ENCODE peak calls at places on chromosomes 6 and 20, in four cellular contexts. F is HepG2, N is HCT116, T is SK-N-SH. P is an unnamed sample.
A peak's percentile ranks its signal among the peaks of the same experiment; 100 is the strongest.

GRCh38 chr20:4401601-4402000 is 320.1 kb upstream of the PRND start:
- DNase-seq in T (no peak), F (no peak), N (no peak), P (no peak)

GRCh38 chr6:71577766-71578165 is 289.2 kb downstream of the OGFRL1 start:
- DNase-seq in N (no peak), T (no peak), F (no peak), P (no peak)

GRCh38 chr20:41456341-41456740 is 89.7 kb upstream of the EMILIN3 start:
- DNase-seq in N (no peak), F (no peak), T (no peak), P (no peak)

GRCh38 chr20:4063631-4064030 is 48.3 kb upstream of the RNF24 start:
- DNase-seq in F (no peak), T (no peak), N (no peak), P (no peak)

GRCh38 chr6:27505209-27506027 is 32.5 kb upstream of the ZNF184 start:
- DNase-seq in T (no peak), F (peak; percentile 86), N (peak; percentile 87), P (peak; percentile 88)

GRCh38 chr20:23142162-23143050 is 56.3 kb upstream of the CD93 start:
- DNase-seq in N (no peak), T (no peak), F (no peak), P (no peak)

GRCh38 chr6:3088446-3088845 is 20.2 kb downstream of the RIPK1 start:
- DNase-seq in T (no peak), N (no peak), F (no peak), P (no peak)

GRCh38 chr6:55108469-55109130 is 65.7 kb upstream of the HCRTR2 start:
- DNase-seq in N (no peak), F (no peak), T (no peak), P (no peak)

GRCh38 chr6:72363844-72364740 is 257.8 kb upstream of the KCNQ5 start:
- DNase-seq in N (no peak), T (no peak), F (no peak), P (no peak)

GRCh38 chr6:142474446-142475289 is 172.9 kb downstream of the ADGRG6 start:
- DNase-seq in T (peak; percentile 47), F (peak; percentile 63), N (peak; percentile 77), P (peak; percentile 76)

GRCh38 chr20:17651761-17652388 is 30.2 kb downstream of the RRBP1 start:
- DNase-seq in F (no peak), N (no peak), T (no peak), P (peak; percentile 73)

GRCh38 chr6:65259080-65259479 is 447.9 kb downstream of the EYS start:
- DNase-seq in F (peak; percentile 11), T (no peak), N (no peak), P (peak; percentile 47)

GRCh38 chr20:56932575-56933330 is 303.6 kb downstream of the TFAP2C start:
- DNase-seq in T (no peak), N (no peak), F (no peak), P (no peak)

GRCh38 chr20:34940126-34940525 is 15.5 kb downstream of the GSS start:
- DNase-seq in F (no peak), T (no peak), N (no peak), P (no peak)

GRCh38 chr20:52496191-52496590 is 304.6 kb upstream of the ZFP64 start:
- DNase-seq in T (no peak), F (no peak), N (no peak), P (no peak)

GRCh38 chr6:142438898-142439297 is 137.1 kb downstream of the ADGRG6 start:
- DNase-seq in N (no peak), T (no peak), F (no peak), P (no peak)

GRCh38 chr20:63651942-63652191 is 1.4 kb downstream of the STMN3 start:
- DNase-seq in F (no peak), T (peak; percentile 51), N (no peak), P (peak; percentile 47)

GRCh38 chr6:123810214-123810613 is 6.5 kb downstream of the NKAIN2 start:
- DNase-seq in F (no peak), T (no peak), N (no peak), P (no peak)

GRCh38 chr6:13794184-13794583 is 20.2 kb downstream of the MCUR1 start:
- DNase-seq in N (no peak), T (no peak), F (no peak), P (no peak)

GRCh38 chr6:156053626-156054025 is 598.0 kb upstream of the NOX3 start:
- DNase-seq in T (no peak), N (no peak), F (no peak), P (no peak)

GRCh38 chr6:145544031-145544430 is 191.3 kb downstream of the EPM2A start:
- DNase-seq in T (no peak), N (peak; percentile 16), F (no peak), P (no peak)

GRCh38 chr6:28277746-28278145 is 3.6 kb upstream of the PGBD1 start:
- DNase-seq in N (no peak), F (no peak), T (no peak), P (no peak)

GRCh38 chr20:14445902-14446301 is 108.5 kb upstream of the FLRT3 start:
- DNase-seq in F (no peak), N (no peak), T (no peak), P (no peak)

GRCh38 chr6:106186714-106187113 is 100.6 kb downstream of the PRDM1 start:
- DNase-seq in F (no peak), N (no peak), T (no peak), P (no peak)

DNA sequence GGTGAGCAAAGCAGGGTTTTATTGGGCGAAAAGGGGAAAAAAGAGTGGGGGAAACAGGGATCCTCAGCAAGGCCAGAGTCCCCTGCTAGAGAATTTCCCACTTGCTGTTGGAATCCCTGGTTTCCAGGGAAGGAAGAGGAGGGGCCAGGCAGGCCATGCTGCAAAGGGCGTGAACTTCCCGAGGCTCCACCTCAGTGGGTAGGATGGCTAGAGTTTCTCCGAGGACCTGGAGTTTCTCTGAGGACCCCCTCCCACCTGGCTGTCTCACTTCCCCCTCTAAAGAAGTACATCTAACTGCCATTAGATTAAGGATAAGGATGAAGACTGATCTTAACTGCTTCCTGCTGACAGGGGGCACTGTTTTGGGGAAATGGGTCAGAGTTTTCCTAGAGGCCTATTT is 1239.3 kb upstream of the GJE1 start:
- DNase-seq in F (no peak), T (no peak), N (no peak), P (no peak)
- TF ChIP-seq JUND in F (no peak), T (no peak), N (no peak), P (no peak)

GRCh38 chr20:10719740-10720380 is 46.1 kb upstream of the JAG1 start:
- DNase-seq in F (peak; percentile 46), T (no peak), N (no peak), P (no peak)
- TF ChIP-seq JUND in F (no peak), T (no peak), N (no peak), P (no peak)

GRCh38 chr6:108114861-108115597 is 40.5 kb upstream of the OSTM1 start:
- DNase-seq in N (no peak), F (no peak), T (peak; percentile 80), P (no peak)
- TF ChIP-seq JUND in N (no peak), F (no peak), T (no peak), P (no peak)

DNA sequence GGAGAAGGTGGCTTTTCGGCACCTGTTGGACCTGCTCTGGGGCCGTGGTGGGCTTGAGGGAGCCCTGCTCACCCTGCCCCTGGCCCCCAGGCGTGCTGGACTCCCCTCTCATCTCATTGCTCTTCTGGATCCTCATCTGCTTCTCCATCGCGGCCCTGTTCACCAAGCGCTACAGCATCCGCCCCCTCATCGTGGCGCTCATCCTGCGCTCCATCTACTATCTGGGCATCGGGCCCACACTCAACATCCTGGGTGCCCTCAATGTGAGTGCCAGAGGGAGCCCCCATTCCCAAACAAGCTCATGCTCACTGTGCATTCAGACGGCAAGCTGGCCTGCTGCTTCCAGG is 22.4 kb downstream of the UQCC2 start:
- DNase-seq in T (no peak), N (no peak), F (no peak), P (no peak)
- TF ChIP-seq JUND in T (no peak), N (no peak), F (no peak), P (no peak)

DNA sequence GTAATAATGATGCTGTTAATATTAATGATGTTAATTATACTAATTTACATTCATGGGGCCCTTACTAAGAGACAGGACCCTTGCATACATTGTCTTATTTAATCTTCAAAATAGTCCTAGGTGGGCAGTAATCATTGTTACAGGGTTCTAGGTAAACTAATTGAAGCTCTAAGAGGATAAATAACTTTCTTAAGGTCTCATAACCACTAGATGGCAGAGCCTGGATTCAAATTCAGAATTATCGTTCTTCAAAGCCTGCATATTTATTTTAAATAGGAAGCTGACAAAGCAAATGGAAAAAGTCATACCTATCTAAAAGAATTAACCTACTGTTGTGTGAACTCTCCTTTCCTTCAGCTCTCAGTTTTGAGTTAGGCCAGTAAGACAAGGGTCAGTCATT is 23.5 kb downstream of the PTCHD4 start:
- DNase-seq in N (peak; percentile 18), F (no peak), T (no peak), P (peak; percentile 68)
- TF ChIP-seq JUND in N (no peak), F (no peak), T (no peak), P (no peak)

DNA sequence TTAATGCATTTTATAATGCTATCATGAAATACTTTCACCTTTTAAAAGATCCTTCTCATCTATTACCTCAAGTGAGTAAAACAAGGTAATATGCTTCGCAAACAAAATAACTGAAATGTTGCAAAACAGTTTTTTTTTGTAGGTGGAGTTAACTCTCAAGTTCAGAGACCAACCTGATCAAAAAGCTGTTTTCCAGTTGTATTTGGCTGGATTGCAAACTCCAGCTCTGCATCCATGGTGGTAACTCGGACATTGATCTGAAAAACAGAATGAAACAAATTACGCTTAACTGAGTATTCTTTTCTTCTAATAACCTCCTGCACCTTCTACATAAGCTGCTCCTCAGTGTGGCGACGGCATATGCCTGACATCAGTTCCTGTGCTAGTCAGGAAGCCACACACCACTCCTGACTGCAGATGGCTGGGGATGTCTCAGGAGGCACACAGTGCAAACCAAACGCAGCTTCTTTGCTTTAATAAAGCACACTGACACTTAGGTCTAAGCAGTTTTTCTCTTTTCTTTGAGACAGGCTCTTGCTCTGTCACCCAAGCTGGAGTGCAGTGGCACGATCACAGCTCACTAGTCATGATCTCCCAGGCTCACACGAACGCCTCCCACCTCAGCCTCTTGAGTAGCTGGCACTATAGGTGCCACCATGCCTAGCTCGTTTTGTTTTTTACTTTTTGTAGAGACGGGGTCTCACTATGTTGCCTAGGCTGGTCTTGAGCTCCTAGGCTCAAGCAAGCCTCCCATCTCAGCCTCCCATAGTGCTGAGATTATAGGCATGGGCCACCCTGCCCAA is 29.9 kb downstream of the EZR start:
- DNase-seq in T (no peak), F (no peak), N (no peak), P (no peak)
- TF ChIP-seq JUND in T (no peak), F (no peak), N (no peak), P (no peak)

DNA sequence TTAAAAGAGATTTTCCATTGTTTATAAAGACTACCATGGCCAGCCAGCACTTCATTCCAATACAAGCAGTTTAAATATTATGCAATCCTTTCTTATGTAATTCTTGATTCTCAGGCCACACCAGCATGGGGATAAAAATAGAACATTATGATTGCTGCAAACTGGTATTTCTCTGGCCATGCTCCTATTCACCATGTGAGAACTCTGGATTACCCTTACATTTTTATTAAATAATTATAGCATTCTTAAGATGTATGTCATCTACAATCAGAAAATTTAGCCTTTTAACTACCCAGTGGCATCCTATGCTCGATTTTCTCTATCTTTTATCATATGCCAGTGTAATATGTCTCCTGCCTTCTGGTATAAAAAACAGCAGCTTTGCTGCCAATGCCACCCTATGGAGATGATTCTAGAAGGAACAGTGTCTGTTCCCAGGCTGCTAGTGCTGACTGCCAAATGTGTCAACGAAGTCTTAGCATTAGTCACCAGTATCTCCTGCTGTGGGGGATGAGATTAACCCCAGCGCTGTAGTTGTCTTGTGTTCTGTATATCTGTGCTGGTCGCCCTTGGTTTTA is 501.4 kb downstream of the BCKDHB start:
- DNase-seq in N (no peak), F (no peak), T (no peak), P (no peak)
- TF ChIP-seq JUND in N (no peak), F (no peak), T (peak; percentile 39), P (no peak)

P was measured in T47D.